ENCODE peak calls at places on chromosome 14, in seven cellular contexts. F is PC-3, N is mammary epithelial cell, L is GM23248, S is endothelial cell of umbilical vein, M is neural progenitor cell, Y is fibroblast of lung. D is an unnamed sample.
A peak's percentile ranks its signal among the peaks of the same experiment; 100 is the strongest.

GRCh38 chr14:77043177-77043983 is 14.9 kb upstream of the IRF2BPL start:
- DNase-seq in M (no peak), L (peak; percentile 95), S (peak; percentile 33), Y (peak; percentile 94), N (peak; percentile 94), F (peak; percentile 93), D (peak; percentile 83)

GRCh38 chr14:88142990-88143389 is 138.1 kb downstream of the GPR65 start:
- DNase-seq in N (no peak), Y (no peak), L (no peak), F (no peak), S (no peak), M (no peak), D (no peak)

GRCh38 chr14:86779416-86779815 is 1213.6 kb downstream of the GALC start:
- DNase-seq in L (no peak), N (peak; percentile 62), F (peak; percentile 76), M (no peak), S (no peak), Y (peak; percentile 47), D (no peak)

GRCh38 chr14:36506732-36507614 is 13.1 kb downstream of the NKX2-1 start:
- DNase-seq in Y (no peak), N (no peak), F (no peak), S (no peak), M (no peak), L (no peak), D (no peak)

GRCh38 chr14:68552597-68552996 is 240.3 kb downstream of the ZFP36L1 start:
- DNase-seq in Y (peak; percentile 64), M (no peak), F (no peak), N (peak; percentile 57), L (peak; percentile 44), S (peak; percentile 72), D (no peak)

GRCh38 chr14:89351364-89351957 is 65.6 kb downstream of the FOXN3 start:
- DNase-seq in N (no peak), Y (peak; percentile 47), S (peak; percentile 51), F (no peak), M (peak; percentile 22), L (peak; percentile 42), D (no peak)

GRCh38 chr14:78508023-78508422 is 337.9 kb downstream of the NRXN3 start:
- DNase-seq in N (no peak), S (no peak), F (no peak), Y (no peak), L (no peak), M (no peak), D (no peak)

GRCh38 chr14:22471545-22472121 is 117.4 kb downstream of the DAD1 start:
- DNase-seq in N (peak; percentile 49), Y (peak; percentile 50), M (peak; percentile 69), S (peak; percentile 32), L (no peak), F (peak; percentile 75), D (no peak)

GRCh38 chr14:100471451-100472093 is 115.6 kb downstream of the BEGAIN start:
- DNase-seq in F (peak; percentile 78), S (no peak), Y (peak; percentile 74), N (no peak), M (peak; percentile 50), L (no peak), D (peak; percentile 85)

GRCh38 chr14:69693145-69693544 is 73.8 kb upstream of the SRSF5 start:
- DNase-seq in F (no peak), Y (no peak), L (no peak), M (peak; percentile 34), N (no peak), S (peak; percentile 78), D (no peak)

DNA sequence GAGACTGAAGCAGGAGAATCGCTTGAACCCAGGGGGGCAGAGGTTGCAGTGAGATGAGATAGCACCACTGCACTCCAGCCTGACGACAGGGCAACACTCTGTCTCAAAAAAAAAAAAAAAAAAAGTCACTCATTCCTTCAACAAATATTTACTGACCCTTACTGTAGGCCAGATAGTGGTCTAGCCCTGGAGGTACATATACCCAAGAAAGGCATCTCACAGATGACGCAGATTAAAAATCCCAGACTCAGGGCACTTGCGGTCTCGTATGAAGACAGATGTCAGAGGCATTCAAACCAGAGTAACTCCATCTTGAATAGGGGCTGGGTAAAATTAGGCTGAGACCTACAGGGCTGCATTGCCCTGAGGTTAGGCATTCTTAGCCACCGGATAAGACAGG is 44.8 kb downstream of the CLMN start:
- DNase-seq in F (no peak), N (no peak), S (no peak), Y (no peak), M (no peak), L (no peak), D (no peak)
- H3K27ac ChIP-seq in F (no peak overlapping the region), N (no peak overlapping the region), S (no peak overlapping the region), Y (no peak overlapping the region), M (no peak overlapping the region), L (no peak overlapping the region), D (no peak overlapping the region)

DNA sequence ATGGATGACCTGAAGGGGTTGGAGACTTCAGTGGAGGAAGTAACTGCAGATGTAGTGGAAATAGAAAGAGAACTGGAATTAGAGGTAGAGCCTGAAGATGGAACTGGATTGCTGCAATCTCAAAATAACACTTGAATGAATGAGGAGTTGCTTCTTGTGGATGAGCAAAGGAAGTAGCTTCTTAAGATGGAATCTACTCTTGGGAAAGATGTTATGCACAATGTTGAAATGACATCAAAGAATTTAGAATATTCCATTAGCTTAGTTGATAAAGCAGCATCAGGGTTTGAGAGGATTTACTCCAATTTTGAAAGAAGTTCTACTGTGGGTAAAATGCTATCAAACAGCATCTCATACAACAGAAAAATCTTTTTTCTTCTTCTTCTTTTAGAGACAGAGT is 186.4 kb upstream of the PRKD1 start:
- DNase-seq in L (peak; percentile 22), F (no peak), Y (no peak), M (no peak), N (no peak), S (no peak), D (no peak)
- H3K9me3 ChIP-seq in L (no peaks in the 10 kb centered on the region), F (no peaks in the 10 kb centered on the region), Y (no peaks in the 10 kb centered on the region), M (no peaks in the 10 kb centered on the region), N (no peaks in the 10 kb centered on the region), S (no peaks in the 10 kb centered on the region), D (no peaks in the 10 kb centered on the region)

GRCh38 chr14:104119700-104120251 is 18.6 kb upstream of the KIF26A start:
- DNase-seq in Y (no peak), F (no peak), N (no peak), M (no peak), S (no peak), L (no peak), D (no peak)

GRCh38 chr14:104116544-104117340 is 21.6 kb upstream of the KIF26A start:
- DNase-seq in F (peak; percentile 83), N (peak; percentile 63), L (no peak), Y (no peak), M (peak; percentile 64), S (no peak), D (peak; percentile 86)

GRCh38 chr14:104117341-104118005 is 20.9 kb upstream of the KIF26A start:
- DNase-seq in Y (no peak), N (no peak), S (no peak), M (peak; percentile 44), F (no peak), L (no peak), D (no peak)

GRCh38 chr14:104119119-104119699 is 19.2 kb upstream of the KIF26A start:
- DNase-seq in N (no peak), F (no peak), Y (no peak), M (no peak), S (no peak), L (no peak), D (no peak)

GRCh38 chr14:104118006-104118844 is 20.2 kb upstream of the KIF26A start:
- DNase-seq in S (no peak), M (no peak), N (no peak), Y (no peak), L (no peak), F (no peak), D (no peak)
- TF ChIP-seq EZH2 in S (no peak), M (no peak), N (no peak), Y (no peak), L (no peak), F (no peak), D (no peak)

DNA sequence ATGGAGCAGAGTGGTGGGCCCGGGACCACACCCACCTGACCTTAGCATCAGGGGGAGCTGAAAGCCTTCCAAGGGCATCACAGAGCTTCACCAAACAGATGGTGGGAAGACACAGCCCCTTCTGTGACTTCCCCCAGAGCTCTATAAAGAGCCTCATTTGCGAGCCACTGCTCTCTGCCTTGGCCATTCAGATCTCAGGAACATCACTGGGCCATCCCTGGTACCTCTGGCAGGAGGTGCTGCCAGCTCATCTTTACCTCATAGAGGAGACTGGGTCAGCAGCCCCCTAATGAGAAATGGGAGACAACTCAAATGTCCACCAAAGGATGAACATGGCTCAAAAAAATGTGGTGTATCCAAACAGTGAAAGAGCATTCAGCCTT is 116.9 kb downstream of the GCH1 start:
- DNase-seq in F (no peak), M (no peak), L (no peak), S (no peak), Y (no peak), N (no peak), D (no peak)
- H3K27ac ChIP-seq in F (no peak overlapping the region), M (no peak overlapping the region), L (no peak overlapping the region), S (no peak overlapping the region), Y (no peak overlapping the region), N (no peak overlapping the region), D (no peak overlapping the region)

DNA sequence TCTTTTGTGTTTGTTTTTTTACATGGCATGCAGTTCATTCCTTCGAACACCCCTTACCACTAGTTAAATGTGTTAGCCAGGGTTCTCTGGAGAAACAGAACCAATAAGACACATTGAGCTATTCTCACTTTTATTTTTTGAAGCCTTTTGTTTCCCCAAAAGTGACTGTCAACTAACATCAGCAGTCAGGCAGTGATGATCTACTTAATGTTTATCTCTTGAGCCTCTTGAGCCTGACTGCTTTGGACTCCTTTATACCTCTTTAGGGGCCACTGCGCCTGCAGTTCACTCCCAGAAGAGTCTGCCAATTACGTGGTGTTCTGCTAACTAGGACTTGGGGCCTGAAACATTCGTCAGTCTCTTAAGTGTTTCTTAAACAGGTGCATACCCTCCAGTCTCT is 163.7 kb upstream of the FLRT2 start:
- DNase-seq in S (no peak), L (no peak), N (no peak), Y (no peak), F (no peak), M (peak; percentile 69), D (no peak)
- H3K9me3 ChIP-seq in S (no peaks in the 10 kb centered on the region), L (no peaks in the 10 kb centered on the region), N (no peaks in the 10 kb centered on the region), Y (no peaks in the 10 kb centered on the region), F (peaks cover 3% of the 10 kb centered on the region), M (no peaks in the 10 kb centered on the region), D (no peaks in the 10 kb centered on the region)

GRCh38 chr14:94768521-94769412 is 1.1 kb downstream of the GSC start:
- DNase-seq in Y (no peak), F (no peak), M (peak; percentile 69), N (no peak), L (peak; percentile 63), S (no peak), D (no peak)
- TF ChIP-seq EZH2 in Y (no peak), F (no peak), M (peak; percentile 97), N (peak; percentile 88), L (no peak), S (peak; percentile 95), D (no peak)

GRCh38 chr14:23513466-23514008 is 38.0 kb downstream of the ZFHX2 start:
- DNase-seq in Y (no peak), S (no peak), F (no peak), L (no peak), M (no peak), N (no peak), D (no peak)
- H3K27ac ChIP-seq in Y (no peak overlapping the region), S (no peak overlapping the region), F (no peak overlapping the region), L (no peak overlapping the region), M (no peak overlapping the region), N (no peak overlapping the region), D (no peak overlapping the region)

GRCh38 chr14:25677111-25677510 is 627.2 kb upstream of the STXBP6 start:
- DNase-seq in M (no peak), Y (no peak), L (no peak), F (no peak), S (no peak), N (no peak), D (no peak)
- H3K9me3 ChIP-seq in M (no peaks in the 10 kb centered on the region), Y (no peaks in the 10 kb centered on the region), L (no peaks in the 10 kb centered on the region), F (peaks cover 11% of the 10 kb centered on the region), S (no peaks in the 10 kb centered on the region), N (peaks cover 21% of the 10 kb centered on the region), D (no peaks in the 10 kb centered on the region)

GRCh38 chr14:32201196-32201815 is 539 bp upstream of the RNU6-7 start:
- DNase-seq in M (peak; percentile 98), S (peak; percentile 74), Y (peak; percentile 66), F (peak; percentile 95), L (peak; percentile 64), N (peak; percentile 73), D (peak; percentile 88)
- TF ChIP-seq EZH2 in M (peak; percentile 30), S (no peak), Y (no peak), F (no peak), L (no peak), N (no peak), D (no peak)

D was measured in PC-9.